ENCODE peak calls at places on chromosomes 5 and 9, in five cellular contexts. C is HL-60, B is sigmoid colon, O is GM12892, F is K562. L is an unnamed sample.

GRCh38 chr5:10229306-10230048 is 20.2 kb downstream of the ATPSCKMT start:
- DNase-seq in C (no peak), B (no peak), O (no peak), F (no peak), L (no peak)

GRCh38 chr5:127031147-127031862 is 947 bp upstream of the MARCHF3 start:
- DNase-seq in C (peak), B (no peak), O (peak), F (peak), L (no peak)

GRCh38 chr5:161446655-161447054 is 99.9 kb downstream of the GABRB2 start:
- DNase-seq in C (no peak), B (no peak), O (no peak), F (no peak), L (no peak)

GRCh38 chr5:148541054-148541835 is 113.1 kb downstream of the HTR4 start:
- DNase-seq in C (no peak), B (no peak), O (no peak), F (no peak), L (no peak)

GRCh38 chr5:139369181-139369580 is 13.9 kb downstream of the SLC23A1 start:
- DNase-seq in C (no peak), B (no peak), O (no peak), F (no peak), L (no peak)

GRCh38 chr9:77291714-77292113 is 114.4 kb downstream of the VPS13A start:
- DNase-seq in C (peak), B (no peak), O (no peak), F (peak), L (no peak)

GRCh38 chr9:93636667-93637066 is 60.3 kb downstream of the PHF2 start:
- DNase-seq in C (no peak), B (peak), O (no peak), F (no peak), L (no peak)

GRCh38 chr5:131281133-131281867 is 17.4 kb downstream of the CDC42SE2 start:
- DNase-seq in C (no peak), B (no peak), O (no peak), F (no peak), L (no peak)

GRCh38 chr5:82642313-82642712 is 364.2 kb upstream of the RPS23 start:
- DNase-seq in C (no peak), B (no peak), O (no peak), F (no peak), L (no peak)

GRCh38 chr9:3992924-3993323 is 306.9 kb downstream of the GLIS3 start:
- DNase-seq in C (no peak), B (no peak), O (no peak), F (no peak), L (no peak)

GRCh38 chr9:92931606-92932005 is 15.7 kb upstream of the FGD3 start:
- DNase-seq in C (no peak), B (no peak), O (no peak), F (no peak), L (no peak)

GRCh38 chr5:39947657-39948056 is 522.9 kb upstream of the DAB2 start:
- DNase-seq in C (peak), B (no peak), O (no peak), F (no peak), L (no peak)

GRCh38 chr9:121556580-121556979 is 56.9 kb upstream of the GGTA1 start:
- DNase-seq in C (no peak), B (peak), O (no peak), F (no peak), L (peak)

GRCh38 chr9:123997665-123998277 is 13.8 kb upstream of the LHX2 start:
- DNase-seq in C (peak), B (no peak), O (no peak), F (no peak), L (peak)

GRCh38 chr9:8693147-8693921 is 893.8 kb upstream of the DMAC1 start:
- DNase-seq in C (no peak), B (no peak), O (no peak), F (no peak), L (no peak)

GRCh38 chr9:133103987-133104505 is 17.0 kb downstream of the RALGDS start:
- DNase-seq in C (no peak), B (peak), O (no peak), F (no peak), L (no peak)

GRCh38 chr5:134463176-134463720 is 51.6 kb upstream of the CDKN2AIPNL start:
- DNase-seq in C (no peak), B (no peak), O (no peak), F (no peak), L (no peak)

GRCh38 chr5:153752890-153753289 is 262.4 kb downstream of the GRIA1 start:
- DNase-seq in C (no peak), B (no peak), O (no peak), F (no peak), L (no peak)

GRCh38 chr5:122099060-122099790 is 21.2 kb upstream of the LOX start:
- DNase-seq in C (no peak), B (no peak), O (no peak), F (peak), L (no peak)

GRCh38 chr9:3124006-3124405 is 280.1 kb upstream of the PUM3 start:
- DNase-seq in C (no peak), B (no peak), O (no peak), F (no peak), L (no peak)

GRCh38 chr9:98034593-98035546 is 21.7 kb upstream of the NANS start:
- DNase-seq in C (peak), B (peak), O (no peak), F (peak), L (peak)

GRCh38 chr9:121818016-121818661 is 166.7 kb downstream of the DAB2IP start:
- DNase-seq in C (no peak), B (no peak), O (no peak), F (no peak), L (no peak)

GRCh38 chr5:76576468-76576867 is 46.7 kb downstream of the F2RL2 start:
- DNase-seq in C (no peak), B (no peak), O (no peak), F (no peak), L (no peak)

GRCh38 chr9:92989561-92989960 is 42.2 kb downstream of the FGD3 start:
- DNase-seq in C (no peak), B (no peak), O (no peak), F (no peak), L (no peak)

GRCh38 chr9:99966720-99967119 is 60.3 kb downstream of the STX17 start:
- DNase-seq in C (no peak), B (no peak), O (no peak), F (peak), L (no peak)

GRCh38 chr5:104702212-104702611 is 1139.6 kb upstream of the NUDT12 start:
- DNase-seq in C (no peak), B (no peak), O (no peak), F (no peak), L (no peak)

GRCh38 chr9:121348321-121348720 is 21.7 kb downstream of the STOM start:
- DNase-seq in C (no peak), B (no peak), O (no peak), F (no peak), L (no peak)

GRCh38 chr5:173016621-173017046 is 33.1 kb downstream of the ATP6V0E1 start:
- DNase-seq in C (no peak), B (peak), O (no peak), F (no peak), L (peak)

DNA sequence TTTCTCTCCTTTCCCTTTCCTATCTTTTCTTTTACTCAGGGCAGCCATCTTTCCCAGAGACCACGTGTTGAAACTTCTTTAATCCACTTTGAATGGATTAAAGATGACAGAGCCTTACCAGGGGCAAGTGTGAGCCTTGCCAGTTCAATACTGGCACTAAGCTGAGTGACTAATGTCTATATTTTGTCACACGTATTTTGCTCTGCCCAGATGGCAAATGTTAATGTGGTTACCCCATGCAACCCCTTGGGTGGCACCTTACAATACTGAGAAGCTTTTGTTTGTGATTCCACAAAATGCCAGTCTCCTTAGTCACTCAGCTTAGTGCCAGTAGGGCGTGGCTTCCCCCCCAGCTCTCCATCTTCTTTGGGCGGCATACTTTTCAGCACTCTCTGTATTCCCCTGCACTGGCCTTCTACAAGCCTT is 24.8 kb downstream of the ANXA1 start:
- DNase-seq in C (no peak), B (no peak), O (no peak), F (no peak), L (no peak)
- TF ChIP-seq POLR2AphosphoS5 in C (no peak), B (no peak), O (no peak), F (no peak), L (no peak)

GRCh38 chr5:150361301-150361700 is 3.8 kb downstream of the TCOF1 start:
- DNase-seq in C (no peak), B (no peak), O (no peak), F (no peak), L (no peak)

GRCh38 chr5:150356575-150357284 is 767 bp upstream of the TCOF1 start:
- DNase-seq in C (no peak), B (no peak), O (no peak), F (no peak), L (no peak)

GRCh38 chr5:150355791-150356190 is 1.7 kb upstream of the TCOF1 start:
- DNase-seq in C (no peak), B (no peak), O (no peak), F (no peak), L (no peak)

GRCh38 chr5:150358261-150359095 is 981 bp downstream of the TCOF1 start:
- DNase-seq in C (peak), B (no peak), O (no peak), F (no peak), L (no peak)

GRCh38 chr5:150357326-150358260 is at the start of gene TCOF1:
- DNase-seq in C (peak), B (peak), O (peak), F (peak), L (peak)
- TF ChIP-seq POLR2AphosphoS5 in C (peak), B (peak), O (peak), F (peak), L (peak)

DNA sequence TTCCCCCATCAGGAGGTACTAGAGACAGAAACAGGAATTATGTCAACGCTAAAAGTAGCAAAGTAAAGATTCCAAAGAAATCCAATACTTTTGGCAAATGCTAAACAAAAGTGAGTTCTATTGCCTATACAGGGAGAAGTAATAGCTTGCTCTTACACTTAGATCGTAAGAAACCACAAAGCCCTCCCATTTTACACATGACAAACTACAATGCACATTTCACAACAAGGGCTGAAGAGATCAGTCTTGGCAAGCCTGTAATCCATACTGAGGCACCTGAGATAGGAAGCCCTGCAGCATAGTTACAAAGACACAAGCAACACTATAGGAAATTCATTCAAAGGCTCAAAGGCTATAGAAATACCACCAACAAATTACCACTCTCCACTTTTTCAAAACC is 7.7 kb downstream of the HNRNPK start:
- DNase-seq in C (peak), B (no peak), O (no peak), F (no peak), L (no peak)
- TF ChIP-seq POLR2AphosphoS5 in C (no peak), B (no peak), O (no peak), F (no peak), L (no peak)

GRCh38 chr5:41459557-41459956 is 50.8 kb downstream of the PLCXD3 start:
- DNase-seq in C (no peak), B (no peak), O (no peak), F (no peak), L (no peak)
- TF ChIP-seq POLR2AphosphoS5 in C (no peak), B (no peak), O (no peak), F (no peak), L (no peak)

GRCh38 chr5:140557136-140557805 is at the start of gene SRA1:
- DNase-seq in C (peak), B (peak), O (peak), F (peak), L (peak)

GRCh38 chr5:140556438-140556837 is 835 bp downstream of the SRA1 start:
- DNase-seq in C (peak), B (no peak), O (no peak), F (no peak), L (no peak)

GRCh38 chr5:140557965-140558364 is 692 bp upstream of the SRA1 start:
- DNase-seq in C (no peak), B (peak), O (no peak), F (no peak), L (no peak)

GRCh38 chr5:140554454-140554853 is 2.8 kb downstream of the SRA1 start:
- DNase-seq in C (peak), B (no peak), O (no peak), F (peak), L (no peak)

DNA sequence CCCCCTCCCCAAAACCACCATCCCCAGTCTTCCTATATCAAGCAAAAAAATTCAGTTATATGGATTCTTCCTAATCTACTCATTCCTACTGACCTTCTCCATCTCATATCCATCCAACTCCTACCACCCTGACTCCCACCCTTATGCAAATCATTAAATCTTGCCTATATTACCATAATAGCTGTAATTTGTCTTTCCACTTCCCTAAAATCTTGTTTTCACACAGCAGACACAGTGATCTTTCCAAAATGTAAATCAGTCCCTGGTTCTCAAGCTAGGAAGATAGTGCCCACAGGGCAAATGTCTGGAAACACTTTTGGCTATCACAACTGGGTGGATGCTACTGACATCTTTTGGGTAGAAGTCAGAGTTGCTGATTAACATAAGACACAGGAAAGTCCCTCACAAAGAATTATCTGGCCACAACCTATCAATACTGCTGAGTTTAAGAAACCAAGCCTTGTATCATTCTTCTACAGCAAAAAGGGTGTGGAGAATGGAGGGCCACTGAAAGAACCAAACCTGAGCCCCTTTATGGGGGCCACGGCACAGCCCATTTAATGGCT is 1.4 kb downstream of the SRA1 start:
- DNase-seq in C (no peak), B (no peak), O (no peak), F (no peak), L (no peak)
- TF ChIP-seq POLR2AphosphoS5 in C (no peak), B (no peak), O (no peak), F (no peak), L (no peak)

GRCh38 chr9:15935661-15936315 is 382.9 kb downstream of the CCDC171 start:
- DNase-seq in C (no peak), B (no peak), O (no peak), F (no peak), L (no peak)
- TF ChIP-seq POLR2AphosphoS5 in C (no peak), B (no peak), O (no peak), F (no peak), L (no peak)

GRCh38 chr5:171149772-171150171 is 159.3 kb upstream of the TLX3 start:
- DNase-seq in C (no peak), B (no peak), O (no peak), F (no peak), L (no peak)

GRCh38 chr5:171143926-171144325 is 165.1 kb upstream of the TLX3 start:
- DNase-seq in C (no peak), B (no peak), O (no peak), F (no peak), L (no peak)

GRCh38 chr5:171152382-171152781 is 156.7 kb upstream of the TLX3 start:
- DNase-seq in C (no peak), B (no peak), O (no peak), F (no peak), L (no peak)

GRCh38 chr5:171149333-171149732 is 159.7 kb upstream of the TLX3 start:
- DNase-seq in C (no peak), B (no peak), O (no peak), F (no peak), L (no peak)
- TF ChIP-seq POLR2AphosphoS5 in C (no peak), B (no peak), O (no peak), F (no peak), L (no peak)

GRCh38 chr9:128159784-128160602 is at the start of gene BBLN:
- DNase-seq in C (peak), B (peak), O (peak), F (peak), L (peak)

GRCh38 chr9:128163027-128163515 is 3.0 kb downstream of the BBLN start:
- DNase-seq in C (no peak), B (no peak), O (no peak), F (no peak), L (no peak)

GRCh38 chr9:128159073-128159783 is 837 bp upstream of the BBLN start:
- DNase-seq in C (peak), B (no peak), O (no peak), F (peak), L (no peak)

GRCh38 chr9:128162215-128163026 is 2.4 kb downstream of the BBLN start:
- DNase-seq in C (no peak), B (no peak), O (no peak), F (no peak), L (no peak)

GRCh38 chr9:128160603-128160987 is 530 bp downstream of the BBLN start:
- DNase-seq in C (peak), B (no peak), O (peak), F (peak), L (no peak)
- TF ChIP-seq POLR2AphosphoS5 in C (no peak), B (no peak), O (no peak), F (no peak), L (no peak)

DNA sequence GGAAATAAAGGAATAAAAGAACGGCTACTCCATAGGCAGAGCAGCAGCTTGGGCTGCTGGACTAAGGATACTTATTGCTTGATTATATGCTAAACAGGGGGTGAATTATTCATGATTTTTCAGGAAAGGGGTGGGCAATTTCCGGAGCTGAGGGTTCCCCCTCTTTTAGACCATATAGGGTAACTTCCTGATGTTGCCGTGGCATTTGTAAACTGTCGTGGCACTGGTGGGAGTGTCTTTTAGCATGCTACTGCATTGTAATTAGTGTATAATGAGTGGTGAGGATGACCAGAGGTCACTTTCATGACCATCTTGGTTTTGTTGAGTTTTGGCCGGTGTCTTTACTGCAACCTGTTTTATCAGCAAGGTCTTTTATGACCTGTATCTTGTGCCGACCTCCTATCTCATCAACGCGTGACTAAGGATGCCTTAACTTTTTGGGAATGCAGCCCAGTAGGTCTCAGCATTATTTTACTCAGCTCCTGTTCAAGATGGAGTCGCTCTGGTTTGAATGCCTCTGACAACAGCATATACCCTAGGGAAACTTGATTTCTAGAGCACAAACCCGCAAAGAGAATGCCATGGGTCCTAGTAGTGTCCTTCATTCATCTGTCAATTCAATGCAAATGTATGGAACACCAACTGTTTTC is 47.8 kb upstream of the PWWP2A start:
- DNase-seq in C (no peak), B (no peak), O (no peak), F (no peak), L (no peak)
- TF ChIP-seq POLR2AphosphoS5 in C (no peak), B (no peak), O (no peak), F (no peak), L (no peak)

GRCh38 chr5:34488984-34489383 is 167.1 kb upstream of the RAI14 start:
- DNase-seq in C (no peak), B (no peak), O (no peak), F (peak), L (peak)

GRCh38 chr5:34487956-34488355 is 168.2 kb upstream of the RAI14 start:
- DNase-seq in C (no peak), B (no peak), O (no peak), F (no peak), L (no peak)

GRCh38 chr5:34486160-34486765 is 169.9 kb upstream of the RAI14 start:
- DNase-seq in C (peak), B (peak), O (no peak), F (peak), L (peak)

GRCh38 chr5:34486808-34487201 is 169.3 kb upstream of the RAI14 start:
- DNase-seq in C (no peak), B (no peak), O (no peak), F (no peak), L (no peak)

DNA sequence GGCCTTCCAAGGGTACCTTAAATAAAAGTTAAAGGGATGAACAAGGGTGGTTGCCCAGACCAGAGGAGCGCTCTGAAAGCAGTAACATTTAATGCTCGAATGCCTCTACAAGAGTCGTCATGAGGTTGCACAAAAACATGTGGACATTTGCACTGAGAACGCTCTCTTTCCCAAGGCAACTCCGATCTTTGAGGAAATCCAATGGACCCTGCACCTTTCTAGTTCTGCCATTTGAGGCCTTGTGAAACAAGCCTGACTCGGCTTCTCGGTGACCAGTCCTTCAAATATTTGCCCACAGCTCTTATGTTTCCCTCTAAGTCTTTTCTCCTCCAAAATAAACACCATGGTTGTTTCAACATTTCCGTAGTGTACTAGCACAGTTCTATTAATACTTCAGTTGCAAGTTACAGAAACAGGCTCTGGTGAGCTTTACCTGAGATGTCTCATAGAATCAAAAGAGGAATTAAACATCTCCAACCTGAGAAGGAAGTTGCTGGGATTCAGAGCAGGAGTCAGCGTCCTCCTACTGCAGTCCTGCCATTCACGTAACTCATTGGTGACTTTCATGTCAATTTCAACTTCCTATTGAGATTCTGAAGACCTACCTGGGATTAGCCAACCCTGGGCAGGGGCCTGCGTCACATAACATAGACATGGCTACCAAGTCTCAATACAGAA is 168.8 kb upstream of the RAI14 start:
- DNase-seq in C (no peak), B (no peak), O (no peak), F (no peak), L (peak)
- TF ChIP-seq POLR2AphosphoS5 in C (no peak), B (peak), O (no peak), F (no peak), L (peak)